ENCODE peak calls at places on chromosomes 16 and 17, in four cellular contexts. I is naive thymus-derived CD8-positive, alpha-beta T cell; D is NCI-H524; E is stromal cell of bone marrow. C is an unnamed sample.

GRCh38 chr17:80352216-80352895 is 62.6 kb upstream of the ENDOV start:
- DNase-seq in I (no peak), E (no peak), D (no peak), C (no peak)

GRCh38 chr16:88314991-88315542 is 67.7 kb upstream of the ZNF469 start:
- DNase-seq in D (no peak), I (no peak), E (no peak), C (no peak)

GRCh38 chr17:61395409-61395982 is 4.1 kb upstream of the TBX2 start:
- DNase-seq in D (no peak), I (no peak), E (no peak), C (no peak)

GRCh38 chr17:38898812-38899348 is 26.5 kb upstream of the LASP1NB start:
- DNase-seq in D (no peak), I (peak), E (no peak), C (no peak)

GRCh38 chr16:66741131-66741900 is 10.1 kb downstream of the DYNC1LI2 start:
- DNase-seq in E (peak), I (no peak), D (no peak), C (peak)

GRCh38 chr16:51939371-51940005 is 607.5 kb downstream of the TOX3 start:
- DNase-seq in D (peak), I (no peak), E (no peak), C (no peak)

GRCh38 chr16:59198487-59198886 is 464.4 kb upstream of the GOT2 start:
- DNase-seq in I (no peak), E (no peak), D (no peak), C (no peak)

GRCh38 chr17:65455972-65456343 is 105.5 kb downstream of the AXIN2 start:
- DNase-seq in E (no peak), D (no peak), I (no peak), C (no peak)

GRCh38 chr16:75072239-75072947 is 44.2 kb downstream of the LDHD start:
- DNase-seq in E (no peak), I (no peak), D (no peak), C (no peak)

C was measured in amniotic stem cell.